ENCODE peak calls at places on chromosomes 7 and 10, in five cellular contexts. R is SJSA1, S is heart right ventricle, I is neuronal stem cell, E is iPS DF 6.9. Q is an unnamed sample.

GRCh38 chr10:1413256-1413655 is 324.1 kb downstream of the ADARB2 start:
- DNase-seq in R (peak; percentile 12), E (no peak), I (no peak), S (no peak), Q (no peak)

GRCh38 chr10:28661035-28661434 is 16.3 kb upstream of the BAMBI start:
- DNase-seq in I (no peak), S (no peak), R (peak; percentile 72), E (no peak), Q (no peak)

GRCh38 chr10:77825965-77826364 is 100.6 kb downstream of the DLG5 start:
- DNase-seq in S (no peak), I (no peak), R (no peak), E (no peak), Q (no peak)

GRCh38 chr7:81190997-81191747 is 272.3 kb upstream of the SEMA3C start:
- DNase-seq in I (no peak), R (no peak), E (no peak), S (peak; percentile 10), Q (no peak)

GRCh38 chr7:4951304-4951703 is 7.7 kb downstream of the MMD2 start:
- DNase-seq in I (no peak), E (no peak), S (no peak), R (no peak), Q (no peak)

GRCh38 chr10:49207936-49208482 is 19.8 kb upstream of the TMEM273 start:
- DNase-seq in E (no peak), I (no peak), S (no peak), R (no peak), Q (no peak)

GRCh38 chr10:6321880-6322279 is 119.1 kb downstream of the PFKFB3 start:
- DNase-seq in I (no peak), E (no peak), S (no peak), R (no peak), Q (no peak)

GRCh38 chr10:133614830-133615580 is 11.6 kb downstream of the FRG2B start:
- DNase-seq in R (no peak), S (no peak), E (no peak), I (no peak), Q (no peak)

GRCh38 chr10:104492349-104492940 is 138.8 kb downstream of the CFAP58 start:
- DNase-seq in I (no peak), R (no peak), E (no peak), S (no peak), Q (no peak)

GRCh38 chr10:47040041-47040491 is 128.8 kb downstream of the PTPN20 start:
- DNase-seq in I (no peak), E (no peak), S (no peak), R (no peak), Q (no peak)

GRCh38 chr7:48083114-48083830 is 5.8 kb upstream of the UPP1 start:
- DNase-seq in E (no peak), R (no peak), S (no peak), I (no peak), Q (peak; percentile 77)

GRCh38 chr7:832292-832967 is at the start of gene SUN1:
- DNase-seq in R (peak; percentile 71), S (no peak), I (no peak), E (no peak), Q (no peak)

GRCh38 chr7:830069-830468 is 2.2 kb upstream of the SUN1 start:
- DNase-seq in I (no peak), E (no peak), R (no peak), S (no peak), Q (peak; percentile 17)

GRCh38 chr7:832968-833424 is 720 bp downstream of the SUN1 start:
- DNase-seq in E (no peak), S (no peak), I (no peak), R (no peak), Q (no peak)

GRCh38 chr7:833601-834258 is 1.5 kb downstream of the SUN1 start:
- DNase-seq in R (no peak), I (no peak), S (no peak), E (no peak), Q (no peak)

GRCh38 chr7:831596-832291 is 532 bp upstream of the SUN1 start:
- DNase-seq in E (no peak), I (no peak), R (peak; percentile 66), S (no peak), Q (peak; percentile 41)
- H3K4me1 ChIP-seq in E (no peaks in the 10 kb centered on the region), I (peaks cover 2% of the 10 kb centered on the region), R (peaks cover 33% of the 10 kb centered on the region), S (peaks cover 76% of the 10 kb centered on the region), Q (no peaks in the 10 kb centered on the region)

DNA sequence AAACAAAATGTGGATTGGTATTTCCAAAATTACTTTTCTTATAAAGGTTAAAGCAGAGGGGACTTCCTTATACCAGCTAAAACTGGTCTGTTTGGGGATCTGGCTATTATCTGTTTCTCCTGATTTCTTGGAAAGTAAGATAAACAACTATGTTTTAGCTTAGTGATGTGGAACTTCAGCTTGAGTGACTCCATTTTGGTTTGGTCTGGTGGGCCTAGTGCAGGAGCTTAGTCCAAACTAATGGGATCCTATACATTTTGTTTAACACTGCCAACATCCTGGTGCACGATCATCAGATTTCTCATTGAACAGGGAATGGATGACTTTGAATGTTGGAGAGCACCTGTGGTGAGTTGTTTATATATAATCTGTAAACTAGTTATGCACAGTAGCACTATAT is 283.6 kb downstream of the ADK start:
- DNase-seq in R (no peak), E (no peak), S (no peak), I (no peak), Q (no peak)
- H3K4me3 ChIP-seq in R (no peak overlapping the region), E (no peak overlapping the region), S (no peak overlapping the region), I (no peak overlapping the region), Q (no peak overlapping the region)

DNA sequence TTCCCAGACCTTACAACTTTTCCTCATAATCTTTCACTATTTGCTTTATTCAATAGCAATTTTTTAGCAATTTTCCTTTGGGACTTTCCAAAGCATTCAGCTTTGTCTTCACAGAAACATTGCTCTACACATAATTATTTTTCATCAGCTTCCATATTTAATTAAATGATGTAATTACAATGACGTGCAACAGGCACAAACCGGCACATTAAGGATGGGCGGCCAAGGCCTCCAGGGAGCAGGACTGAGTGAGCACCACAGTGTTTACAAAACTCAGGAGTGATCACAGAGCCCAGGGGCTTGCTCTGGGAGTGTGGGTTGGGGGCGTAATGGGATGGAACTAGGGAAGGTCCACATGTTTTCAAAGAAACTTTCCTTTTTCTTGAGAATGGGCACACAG is 69.8 kb downstream of the MAD1L1 start:
- DNase-seq in I (no peak), S (no peak), R (peak; percentile 31), E (no peak), Q (no peak)
- H3K4me1 ChIP-seq in I (peaks cover 22% of the 10 kb centered on the region), S (peaks cover 17% of the 10 kb centered on the region), R (peaks cover 8% of the 10 kb centered on the region), E (peaks cover 3% of the 10 kb centered on the region), Q (no peaks in the 10 kb centered on the region)

DNA sequence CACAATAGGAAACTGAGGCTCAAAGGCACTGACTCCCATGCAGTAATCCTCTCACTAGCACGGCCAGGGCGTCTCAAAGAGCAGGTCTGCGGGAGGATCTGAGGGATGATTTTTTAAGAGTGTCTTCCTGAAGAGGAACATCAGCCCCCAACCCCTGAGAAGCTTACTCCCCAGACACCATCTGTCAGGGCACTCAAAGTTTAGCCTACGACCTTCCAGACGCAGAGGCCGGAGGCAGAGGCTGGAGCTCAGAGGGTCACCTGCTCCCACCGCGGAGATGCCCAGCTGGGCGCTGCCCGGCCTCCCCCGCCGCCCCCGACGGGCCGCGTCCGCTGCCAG is 1.7 kb downstream of the ZNF777 start:
- DNase-seq in S (no peak), E (no peak), R (no peak), I (no peak), Q (no peak)
- H3K4me3 ChIP-seq in S (peak overlapping the region; percentile 58), E (peak overlapping the region; percentile 61), R (peak overlapping the region; percentile 62), I (peak overlapping the region; percentile 63), Q (peak overlapping the region; percentile 99)

GRCh38 chr7:21939858-21940322 is 5.8 kb downstream of the CDCA7L start:
- DNase-seq in R (no peak), E (no peak), S (no peak), I (no peak), Q (no peak)
- H3K4me1 ChIP-seq in R (peaks cover 21% of the 10 kb centered on the region), E (peaks cover 4% of the 10 kb centered on the region), S (peaks cover 35% of the 10 kb centered on the region), I (peaks cover 6% of the 10 kb centered on the region), Q (peaks cover 3% of the 10 kb centered on the region)

GRCh38 chr7:47035522-47035921 is 546.4 kb downstream of the TNS3 start:
- DNase-seq in E (no peak), S (no peak), I (no peak), R (no peak), Q (no peak)
- H3K4me3 ChIP-seq in E (no peak overlapping the region), S (no peak overlapping the region), I (no peak overlapping the region), R (no peak overlapping the region), Q (no peak overlapping the region)

GRCh38 chr7:79334841-79335240 is 118.6 kb downstream of the MAGI2 start:
- DNase-seq in E (no peak), R (no peak), S (no peak), I (no peak), Q (no peak)

GRCh38 chr7:79337722-79338121 is 115.7 kb downstream of the MAGI2 start:
- DNase-seq in E (no peak), R (no peak), I (no peak), S (no peak), Q (no peak)

GRCh38 chr7:79340212-79340611 is 113.3 kb downstream of the MAGI2 start:
- DNase-seq in I (no peak), S (no peak), R (no peak), E (no peak), Q (no peak)

GRCh38 chr7:79341902-79342301 is 111.6 kb downstream of the MAGI2 start:
- DNase-seq in S (no peak), E (no peak), I (no peak), R (no peak), Q (no peak)

DNA sequence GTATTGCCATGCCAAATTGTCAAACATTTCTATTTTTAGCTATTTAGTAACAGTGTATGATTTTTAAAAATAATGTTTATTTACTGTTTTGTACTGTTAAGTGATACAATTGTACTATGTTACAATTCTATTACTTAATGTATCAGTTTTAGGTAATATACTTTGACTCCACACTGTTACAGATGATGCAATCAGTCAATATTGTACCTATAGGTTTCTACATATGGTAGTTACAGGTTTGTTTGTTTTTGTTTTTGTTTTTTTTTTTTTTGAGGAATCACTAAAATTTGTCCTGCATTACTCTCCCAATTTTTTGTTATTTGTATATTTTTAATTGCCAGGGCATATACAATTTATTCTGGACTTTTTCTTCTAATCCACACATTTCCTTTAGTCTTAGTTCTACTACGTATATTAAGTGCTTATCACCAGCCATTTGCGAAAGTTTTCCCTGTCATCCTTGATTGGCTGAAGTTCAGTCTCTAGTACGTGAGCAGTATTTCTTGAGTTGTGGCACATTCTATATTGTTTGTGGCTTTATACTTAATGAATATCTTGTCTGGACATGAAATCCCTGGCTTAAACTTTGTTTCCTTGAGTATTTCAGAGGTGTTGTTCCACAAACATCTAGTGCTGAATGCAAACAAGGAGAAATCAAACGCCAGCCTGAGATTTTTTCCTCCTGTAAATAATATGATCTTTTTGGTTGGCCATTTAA is 114.1 kb downstream of the MAGI2 start:
- DNase-seq in E (no peak), R (no peak), I (no peak), S (no peak), Q (no peak)
- H3K4me1 ChIP-seq in E (no peaks in the 10 kb centered on the region), R (no peaks in the 10 kb centered on the region), I (peaks cover 2% of the 10 kb centered on the region), S (no peaks in the 10 kb centered on the region), Q (no peaks in the 10 kb centered on the region)